ENCODE peak calls at places on chromosome 7, in nine cellular contexts. One of them, this sample, is unnamed.

GRCh38 chr7:15628876-15629275 is 57.6 kb downstream of the MEOX2 start:
- DNase-seq in LNCaP clone FGC: no peak
- DNase-seq in stimulated activated CD4-positive, alpha-beta T cell treated with anti-CD3 and anti-CD28 coated beads, Interleukin-4, amount 100 ng/mL, for 1 hour: no peak
- DNase-seq in fibroblast of the aortic adventitia: peak; percentile 32
- DNase-seq in HS-5: no peak
- DNase-seq in occipital lobe: no peak
- DNase-seq in activated naive CD4-positive, alpha-beta T cell treated with Interleukin-2 at 50 U/mL for 16 hours: no peak
- DNase-seq in activated CD4-positive, alpha-beta memory T cell treated with anti-CD3 and anti-CD28 coated beads for 36 hours: no peak
- DNase-seq in HFF-Myc: no peak
- DNase-seq in this sample: no peak

GRCh38 chr7:37489703-37490102 is 41.0 kb upstream of the ELMO1 start:
- DNase-seq in activated naive CD4-positive, alpha-beta T cell treated with Interleukin-2 at 50 U/mL for 16 hours: no peak
- DNase-seq in fibroblast of the aortic adventitia: no peak
- DNase-seq in occipital lobe: no peak
- DNase-seq in activated CD4-positive, alpha-beta memory T cell treated with anti-CD3 and anti-CD28 coated beads for 36 hours: no peak
- DNase-seq in HS-5: no peak
- DNase-seq in stimulated activated CD4-positive, alpha-beta T cell treated with anti-CD3 and anti-CD28 coated beads, Interleukin-4, amount 100 ng/mL, for 1 hour: no peak
- DNase-seq in LNCaP clone FGC: no peak
- DNase-seq in HFF-Myc: no peak
- DNase-seq in this sample: no peak

GRCh38 chr7:81293806-81294205 is 375.0 kb upstream of the SEMA3C start:
- DNase-seq in HS-5: no peak
- DNase-seq in activated naive CD4-positive, alpha-beta T cell treated with Interleukin-2 at 50 U/mL for 16 hours: no peak
- DNase-seq in occipital lobe: no peak
- DNase-seq in LNCaP clone FGC: no peak
- DNase-seq in activated CD4-positive, alpha-beta memory T cell treated with anti-CD3 and anti-CD28 coated beads for 36 hours: no peak
- DNase-seq in fibroblast of the aortic adventitia: no peak
- DNase-seq in HFF-Myc: no peak
- DNase-seq in stimulated activated CD4-positive, alpha-beta T cell treated with anti-CD3 and anti-CD28 coated beads, Interleukin-4, amount 100 ng/mL, for 1 hour: no peak
- DNase-seq in this sample: no peak

GRCh38 chr7:69906309-69906995 is 308.2 kb downstream of the AUTS2 start:
- DNase-seq in LNCaP clone FGC: no peak
- DNase-seq in occipital lobe: peak; percentile 24
- DNase-seq in activated CD4-positive, alpha-beta memory T cell treated with anti-CD3 and anti-CD28 coated beads for 36 hours: no peak
- DNase-seq in stimulated activated CD4-positive, alpha-beta T cell treated with anti-CD3 and anti-CD28 coated beads, Interleukin-4, amount 100 ng/mL, for 1 hour: no peak
- DNase-seq in activated naive CD4-positive, alpha-beta T cell treated with Interleukin-2 at 50 U/mL for 16 hours: no peak
- DNase-seq in HFF-Myc: no peak
- DNase-seq in fibroblast of the aortic adventitia: no peak
- DNase-seq in HS-5: no peak
- DNase-seq in this sample: no peak

GRCh38 chr7:602341-603141 is 82.9 kb upstream of the PDGFA start:
- DNase-seq in HFF-Myc: no peak
- DNase-seq in activated CD4-positive, alpha-beta memory T cell treated with anti-CD3 and anti-CD28 coated beads for 36 hours: peak; percentile 90
- DNase-seq in fibroblast of the aortic adventitia: no peak
- DNase-seq in HS-5: no peak
- DNase-seq in activated naive CD4-positive, alpha-beta T cell treated with Interleukin-2 at 50 U/mL for 16 hours: peak; percentile 83
- DNase-seq in occipital lobe: no peak
- DNase-seq in stimulated activated CD4-positive, alpha-beta T cell treated with anti-CD3 and anti-CD28 coated beads, Interleukin-4, amount 100 ng/mL, for 1 hour: peak; percentile 66
- DNase-seq in LNCaP clone FGC: no peak
- DNase-seq in this sample: no peak

GRCh38 chr7:100679129-100679926 is 5.8 kb downstream of the GNB2 start:
- DNase-seq in activated CD4-positive, alpha-beta memory T cell treated with anti-CD3 and anti-CD28 coated beads for 36 hours: no peak
- DNase-seq in HFF-Myc: no peak
- DNase-seq in LNCaP clone FGC: peak; percentile 62
- DNase-seq in HS-5: no peak
- DNase-seq in occipital lobe: no peak
- DNase-seq in activated naive CD4-positive, alpha-beta T cell treated with Interleukin-2 at 50 U/mL for 16 hours: no peak
- DNase-seq in fibroblast of the aortic adventitia: no peak
- DNase-seq in stimulated activated CD4-positive, alpha-beta T cell treated with anti-CD3 and anti-CD28 coated beads, Interleukin-4, amount 100 ng/mL, for 1 hour: no peak
- DNase-seq in this sample: no peak

GRCh38 chr7:4748267-4748666 is 27.2 kb upstream of the AP5Z1 start:
- DNase-seq in activated CD4-positive, alpha-beta memory T cell treated with anti-CD3 and anti-CD28 coated beads for 36 hours: no peak
- DNase-seq in LNCaP clone FGC: no peak
- DNase-seq in fibroblast of the aortic adventitia: no peak
- DNase-seq in HS-5: no peak
- DNase-seq in occipital lobe: no peak
- DNase-seq in stimulated activated CD4-positive, alpha-beta T cell treated with anti-CD3 and anti-CD28 coated beads, Interleukin-4, amount 100 ng/mL, for 1 hour: no peak
- DNase-seq in activated naive CD4-positive, alpha-beta T cell treated with Interleukin-2 at 50 U/mL for 16 hours: no peak
- DNase-seq in HFF-Myc: no peak
- DNase-seq in this sample: no peak

GRCh38 chr7:117281562-117281961 is 41.3 kb downstream of the WNT2 start:
- DNase-seq in HS-5: no peak
- DNase-seq in LNCaP clone FGC: no peak
- DNase-seq in HFF-Myc: no peak
- DNase-seq in activated naive CD4-positive, alpha-beta T cell treated with Interleukin-2 at 50 U/mL for 16 hours: no peak
- DNase-seq in activated CD4-positive, alpha-beta memory T cell treated with anti-CD3 and anti-CD28 coated beads for 36 hours: no peak
- DNase-seq in occipital lobe: no peak
- DNase-seq in fibroblast of the aortic adventitia: peak; percentile 58
- DNase-seq in stimulated activated CD4-positive, alpha-beta T cell treated with anti-CD3 and anti-CD28 coated beads, Interleukin-4, amount 100 ng/mL, for 1 hour: no peak
- DNase-seq in this sample: no peak

GRCh38 chr7:4739528-4739992 is 35.9 kb upstream of the AP5Z1 start:
- DNase-seq in activated naive CD4-positive, alpha-beta T cell treated with Interleukin-2 at 50 U/mL for 16 hours: peak; percentile 42
- DNase-seq in stimulated activated CD4-positive, alpha-beta T cell treated with anti-CD3 and anti-CD28 coated beads, Interleukin-4, amount 100 ng/mL, for 1 hour: peak; percentile 39
- DNase-seq in LNCaP clone FGC: no peak
- DNase-seq in activated CD4-positive, alpha-beta memory T cell treated with anti-CD3 and anti-CD28 coated beads for 36 hours: peak; percentile 68
- DNase-seq in occipital lobe: no peak
- DNase-seq in fibroblast of the aortic adventitia: peak; percentile 73
- DNase-seq in HFF-Myc: no peak
- DNase-seq in HS-5: no peak
- DNase-seq in this sample: no peak

GRCh38 chr7:117148971-117149370 is 173.9 kb downstream of the WNT2 start:
- DNase-seq in stimulated activated CD4-positive, alpha-beta T cell treated with anti-CD3 and anti-CD28 coated beads, Interleukin-4, amount 100 ng/mL, for 1 hour: no peak
- DNase-seq in LNCaP clone FGC: no peak
- DNase-seq in activated CD4-positive, alpha-beta memory T cell treated with anti-CD3 and anti-CD28 coated beads for 36 hours: no peak
- DNase-seq in fibroblast of the aortic adventitia: no peak
- DNase-seq in activated naive CD4-positive, alpha-beta T cell treated with Interleukin-2 at 50 U/mL for 16 hours: no peak
- DNase-seq in occipital lobe: no peak
- DNase-seq in HFF-Myc: no peak
- DNase-seq in HS-5: no peak
- DNase-seq in this sample: no peak

GRCh38 chr7:121344093-121344492 is 15.3 kb downstream of the WNT16 start:
- DNase-seq in LNCaP clone FGC: no peak
- DNase-seq in activated naive CD4-positive, alpha-beta T cell treated with Interleukin-2 at 50 U/mL for 16 hours: no peak
- DNase-seq in activated CD4-positive, alpha-beta memory T cell treated with anti-CD3 and anti-CD28 coated beads for 36 hours: no peak
- DNase-seq in HS-5: no peak
- DNase-seq in fibroblast of the aortic adventitia: peak; percentile 30
- DNase-seq in occipital lobe: no peak
- DNase-seq in stimulated activated CD4-positive, alpha-beta T cell treated with anti-CD3 and anti-CD28 coated beads, Interleukin-4, amount 100 ng/mL, for 1 hour: no peak
- DNase-seq in HFF-Myc: no peak
- DNase-seq in this sample: no peak

GRCh38 chr7:23969443-23969842 is 259.4 kb downstream of the STK31 start:
- DNase-seq in stimulated activated CD4-positive, alpha-beta T cell treated with anti-CD3 and anti-CD28 coated beads, Interleukin-4, amount 100 ng/mL, for 1 hour: no peak
- DNase-seq in occipital lobe: no peak
- DNase-seq in HFF-Myc: no peak
- DNase-seq in fibroblast of the aortic adventitia: no peak
- DNase-seq in activated naive CD4-positive, alpha-beta T cell treated with Interleukin-2 at 50 U/mL for 16 hours: no peak
- DNase-seq in activated CD4-positive, alpha-beta memory T cell treated with anti-CD3 and anti-CD28 coated beads for 36 hours: no peak
- DNase-seq in HS-5: no peak
- DNase-seq in LNCaP clone FGC: no peak
- DNase-seq in this sample: no peak

GRCh38 chr7:137937202-137937560 is 64.7 kb downstream of the CREB3L2 start:
- DNase-seq in activated CD4-positive, alpha-beta memory T cell treated with anti-CD3 and anti-CD28 coated beads for 36 hours: no peak
- DNase-seq in HS-5: no peak
- DNase-seq in HFF-Myc: no peak
- DNase-seq in occipital lobe: no peak
- DNase-seq in stimulated activated CD4-positive, alpha-beta T cell treated with anti-CD3 and anti-CD28 coated beads, Interleukin-4, amount 100 ng/mL, for 1 hour: no peak
- DNase-seq in fibroblast of the aortic adventitia: peak; percentile 64
- DNase-seq in LNCaP clone FGC: no peak
- DNase-seq in activated naive CD4-positive, alpha-beta T cell treated with Interleukin-2 at 50 U/mL for 16 hours: no peak
- DNase-seq in this sample: no peak

GRCh38 chr7:30510124-30511074 is 5.8 kb upstream of the GGCT start:
- DNase-seq in activated naive CD4-positive, alpha-beta T cell treated with Interleukin-2 at 50 U/mL for 16 hours: peak; percentile 30
- DNase-seq in HFF-Myc: peak; percentile 11
- DNase-seq in activated CD4-positive, alpha-beta memory T cell treated with anti-CD3 and anti-CD28 coated beads for 36 hours: peak; percentile 46
- DNase-seq in fibroblast of the aortic adventitia: peak; percentile 68
- DNase-seq in LNCaP clone FGC: no peak
- DNase-seq in stimulated activated CD4-positive, alpha-beta T cell treated with anti-CD3 and anti-CD28 coated beads, Interleukin-4, amount 100 ng/mL, for 1 hour: peak; percentile 17
- DNase-seq in HS-5: no peak
- DNase-seq in occipital lobe: no peak
- DNase-seq in this sample: no peak

GRCh38 chr7:47039899-47040298 is 542.0 kb downstream of the TNS3 start:
- DNase-seq in fibroblast of the aortic adventitia: peak; percentile 89
- DNase-seq in HS-5: no peak
- DNase-seq in HFF-Myc: no peak
- DNase-seq in occipital lobe: no peak
- DNase-seq in activated CD4-positive, alpha-beta memory T cell treated with anti-CD3 and anti-CD28 coated beads for 36 hours: no peak
- DNase-seq in stimulated activated CD4-positive, alpha-beta T cell treated with anti-CD3 and anti-CD28 coated beads, Interleukin-4, amount 100 ng/mL, for 1 hour: no peak
- DNase-seq in activated naive CD4-positive, alpha-beta T cell treated with Interleukin-2 at 50 U/mL for 16 hours: no peak
- DNase-seq in LNCaP clone FGC: peak; percentile 38
- DNase-seq in this sample: no peak

GRCh38 chr7:734808-735207 is 7.7 kb upstream of the PRKAR1B start:
- DNase-seq in LNCaP clone FGC: no peak
- DNase-seq in HS-5: no peak
- DNase-seq in fibroblast of the aortic adventitia: no peak
- DNase-seq in HFF-Myc: no peak
- DNase-seq in activated naive CD4-positive, alpha-beta T cell treated with Interleukin-2 at 50 U/mL for 16 hours: no peak
- DNase-seq in stimulated activated CD4-positive, alpha-beta T cell treated with anti-CD3 and anti-CD28 coated beads, Interleukin-4, amount 100 ng/mL, for 1 hour: no peak
- DNase-seq in occipital lobe: no peak
- DNase-seq in activated CD4-positive, alpha-beta memory T cell treated with anti-CD3 and anti-CD28 coated beads for 36 hours: no peak
- DNase-seq in this sample: no peak

GRCh38 chr7:149873968-149874643 is at the start of gene ATP6V0E2:
- DNase-seq in occipital lobe: no peak
- DNase-seq in activated naive CD4-positive, alpha-beta T cell treated with Interleukin-2 at 50 U/mL for 16 hours: no peak
- DNase-seq in fibroblast of the aortic adventitia: no peak
- DNase-seq in HS-5: no peak
- DNase-seq in activated CD4-positive, alpha-beta memory T cell treated with anti-CD3 and anti-CD28 coated beads for 36 hours: no peak
- DNase-seq in LNCaP clone FGC: no peak
- DNase-seq in stimulated activated CD4-positive, alpha-beta T cell treated with anti-CD3 and anti-CD28 coated beads, Interleukin-4, amount 100 ng/mL, for 1 hour: no peak
- DNase-seq in HFF-Myc: no peak
- DNase-seq in this sample: no peak